ENCODE peak calls at places on chromosome 17, in ten cellular contexts. One of them, this sample, is unnamed. For H3K9me3, the result is how much of the 10 kb centered on the place peaks cover.

GRCh38 chr17:31417051-31417792 is 25.7 kb downstream of the RAB11FIP4 start:
- DNase-seq in upper lobe of left lung: no peak
- DNase-seq in SK-N-SH: no peak
- DNase-seq in tibial nerve: no peak
- DNase-seq in A549: no peak
- DNase-seq in sigmoid colon: no peak
- DNase-seq in ovary: no peak
- DNase-seq in stomach: no peak
- DNase-seq in H1: no peak
- DNase-seq in suprapubic skin: no peak
- DNase-seq in this sample: no peak

GRCh38 chr17:18117533-18117932 is 9.0 kb downstream of the MYO15A start:
- DNase-seq in upper lobe of left lung: no peak
- DNase-seq in SK-N-SH: no peak
- DNase-seq in tibial nerve: no peak
- DNase-seq in A549: no peak
- DNase-seq in sigmoid colon: no peak
- DNase-seq in ovary: no peak
- DNase-seq in stomach: no peak
- DNase-seq in H1: no peak
- DNase-seq in suprapubic skin: no peak
- DNase-seq in this sample: no peak

GRCh38 chr17:78122221-78122990 is 6.1 kb downstream of the TMC6 start:
- DNase-seq in upper lobe of left lung: no peak
- DNase-seq in SK-N-SH: no peak
- DNase-seq in tibial nerve: no peak
- DNase-seq in A549: no peak
- DNase-seq in sigmoid colon: no peak
- DNase-seq in ovary: no peak
- DNase-seq in stomach: no peak
- DNase-seq in H1: no peak
- DNase-seq in suprapubic skin: no peak
- DNase-seq in this sample: no peak

GRCh38 chr17:50689956-50690886 is 17.5 kb downstream of the ANKRD40 start:
- DNase-seq in upper lobe of left lung: no peak
- DNase-seq in SK-N-SH: peak
- DNase-seq in tibial nerve: no peak
- DNase-seq in A549: peak
- DNase-seq in sigmoid colon: no peak
- DNase-seq in ovary: no peak
- DNase-seq in stomach: no peak
- DNase-seq in H1: no peak
- DNase-seq in suprapubic skin: no peak
- DNase-seq in this sample: no peak

GRCh38 chr17:35243459-35244204 is 760 bp downstream of the SLFN5 start:
- DNase-seq in upper lobe of left lung: peak
- DNase-seq in SK-N-SH: peak
- DNase-seq in tibial nerve: peak
- DNase-seq in A549: peak
- DNase-seq in sigmoid colon: peak
- DNase-seq in ovary: peak
- DNase-seq in stomach: peak
- DNase-seq in H1: peak
- DNase-seq in suprapubic skin: no peak
- DNase-seq in this sample: peak

GRCh38 chr17:81287155-81287554 is 8.0 kb downstream of the SLC38A10 start:
- DNase-seq in upper lobe of left lung: no peak
- DNase-seq in SK-N-SH: no peak
- DNase-seq in tibial nerve: no peak
- DNase-seq in A549: no peak
- DNase-seq in sigmoid colon: no peak
- DNase-seq in ovary: no peak
- DNase-seq in stomach: no peak
- DNase-seq in H1: no peak
- DNase-seq in suprapubic skin: no peak
- DNase-seq in this sample: no peak

GRCh38 chr17:75640556-75641119 is 7.4 kb downstream of the SMIM5 start:
- DNase-seq in upper lobe of left lung: no peak
- DNase-seq in SK-N-SH: no peak
- DNase-seq in tibial nerve: no peak
- DNase-seq in A549: no peak
- DNase-seq in sigmoid colon: no peak
- DNase-seq in ovary: no peak
- DNase-seq in stomach: no peak
- DNase-seq in H1: no peak
- DNase-seq in suprapubic skin: no peak
- DNase-seq in this sample: no peak

GRCh38 chr17:32452281-32452680 is 8.0 kb downstream of the PSMD11 start:
- DNase-seq in upper lobe of left lung: no peak
- DNase-seq in SK-N-SH: no peak
- DNase-seq in tibial nerve: no peak
- DNase-seq in A549: no peak
- DNase-seq in sigmoid colon: no peak
- DNase-seq in ovary: no peak
- DNase-seq in stomach: no peak
- DNase-seq in H1: no peak
- DNase-seq in suprapubic skin: no peak
- DNase-seq in this sample: no peak

GRCh38 chr17:9241371-9241712 is 220.0 kb downstream of the NTN1 start:
- DNase-seq in upper lobe of left lung: no peak
- DNase-seq in SK-N-SH: peak
- DNase-seq in tibial nerve: no peak
- DNase-seq in A549: no peak
- DNase-seq in sigmoid colon: peak
- DNase-seq in ovary: peak
- DNase-seq in stomach: peak
- DNase-seq in H1: no peak
- DNase-seq in suprapubic skin: no peak
- DNase-seq in this sample: peak

GRCh38 chr17:40542562-40543411 is 22.5 kb downstream of the CCR7 start:
- DNase-seq in upper lobe of left lung: peak
- DNase-seq in SK-N-SH: peak
- DNase-seq in tibial nerve: peak
- DNase-seq in A549: peak
- DNase-seq in sigmoid colon: peak
- DNase-seq in ovary: peak
- DNase-seq in stomach: peak
- DNase-seq in H1: no peak
- DNase-seq in suprapubic skin: peak
- DNase-seq in this sample: peak

GRCh38 chr17:58184308-58184985 is 8.1 kb upstream of the EPX start:
- DNase-seq in upper lobe of left lung: no peak
- DNase-seq in SK-N-SH: peak
- DNase-seq in tibial nerve: no peak
- DNase-seq in A549: no peak
- DNase-seq in sigmoid colon: no peak
- DNase-seq in ovary: no peak
- DNase-seq in stomach: no peak
- DNase-seq in H1: no peak
- DNase-seq in suprapubic skin: no peak
- DNase-seq in this sample: no peak

GRCh38 chr17:4472281-4472680 is 26.4 kb upstream of the SPNS2 start:
- DNase-seq in upper lobe of left lung: no peak
- DNase-seq in SK-N-SH: no peak
- DNase-seq in tibial nerve: no peak
- DNase-seq in A549: no peak
- DNase-seq in sigmoid colon: no peak
- DNase-seq in ovary: no peak
- DNase-seq in stomach: no peak
- DNase-seq in H1: no peak
- DNase-seq in suprapubic skin: no peak
- DNase-seq in this sample: no peak

GRCh38 chr17:45230410-45230786 is 8.7 kb downstream of the FMNL1 start:
- DNase-seq in upper lobe of left lung: no peak
- DNase-seq in SK-N-SH: no peak
- DNase-seq in tibial nerve: no peak
- DNase-seq in A549: no peak
- DNase-seq in sigmoid colon: no peak
- DNase-seq in ovary: no peak
- DNase-seq in stomach: no peak
- DNase-seq in H1: no peak
- DNase-seq in suprapubic skin: no peak
- DNase-seq in this sample: no peak

GRCh38 chr17:74491645-74492044 is 25.2 kb downstream of the CD300A start:
- DNase-seq in upper lobe of left lung: peak
- DNase-seq in SK-N-SH: no peak
- DNase-seq in tibial nerve: no peak
- DNase-seq in A549: no peak
- DNase-seq in sigmoid colon: no peak
- DNase-seq in ovary: no peak
- DNase-seq in stomach: no peak
- DNase-seq in H1: no peak
- DNase-seq in suprapubic skin: peak
- DNase-seq in this sample: no peak

GRCh38 chr17:55314784-55315491 is 50.2 kb downstream of the HLF start:
- DNase-seq in upper lobe of left lung: no peak
- DNase-seq in SK-N-SH: no peak
- DNase-seq in tibial nerve: no peak
- DNase-seq in A549: no peak
- DNase-seq in sigmoid colon: no peak
- DNase-seq in ovary: no peak
- DNase-seq in stomach: no peak
- DNase-seq in H1: no peak
- DNase-seq in suprapubic skin: no peak
- DNase-seq in this sample: no peak

GRCh38 chr17:62631936-62632924 is 4.8 kb downstream of the MRC2 start:
- DNase-seq in upper lobe of left lung: no peak
- DNase-seq in SK-N-SH: peak
- DNase-seq in tibial nerve: no peak
- DNase-seq in A549: no peak
- DNase-seq in sigmoid colon: peak
- DNase-seq in ovary: no peak
- DNase-seq in stomach: no peak
- DNase-seq in H1: no peak
- DNase-seq in suprapubic skin: no peak
- DNase-seq in this sample: no peak
- H3K27ac ChIP-seq in upper lobe of left lung: peak
- H3K27ac ChIP-seq in SK-N-SH: peak
- H3K27ac ChIP-seq in tibial nerve: no peak
- H3K27ac ChIP-seq in A549: no peak
- H3K27ac ChIP-seq in sigmoid colon: no peak
- H3K27ac ChIP-seq in ovary: no peak
- H3K27ac ChIP-seq in stomach: no peak
- H3K27ac ChIP-seq in H1: peak
- H3K27ac ChIP-seq in suprapubic skin: no peak
- H3K27ac ChIP-seq in this sample: no peak

DNA sequence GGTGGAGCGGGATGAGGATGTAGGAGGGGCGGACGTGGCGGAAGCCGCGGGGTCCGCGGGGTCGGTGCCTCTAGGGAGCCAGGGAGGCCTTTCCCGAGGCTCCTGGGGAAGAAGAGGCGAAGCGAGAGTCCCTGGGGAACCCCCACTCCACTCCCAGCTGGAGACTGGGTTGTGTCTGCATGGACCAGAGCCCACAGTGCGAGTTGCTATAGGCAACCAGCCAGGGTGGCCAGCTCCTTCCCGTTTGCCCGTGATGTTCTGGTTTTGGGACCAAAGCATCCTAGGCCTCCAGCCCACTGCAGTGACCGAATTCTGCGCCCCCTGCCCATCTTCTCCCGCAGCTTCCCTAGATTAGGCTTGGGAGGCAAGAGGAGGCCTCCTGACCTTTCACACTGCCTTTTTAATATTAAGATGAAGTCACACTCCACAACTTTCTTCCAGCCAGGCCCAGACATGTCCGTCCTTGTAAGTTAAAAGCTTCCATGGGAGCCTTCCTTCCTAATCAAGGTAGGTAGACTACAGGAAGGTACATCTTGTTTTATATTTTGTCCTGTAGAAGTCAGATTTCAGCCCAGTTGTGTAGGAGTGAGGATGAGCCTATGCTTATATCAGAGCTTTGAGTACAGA is 469 bp downstream of the AMZ2 start:
- DNase-seq in upper lobe of left lung: peak
- DNase-seq in SK-N-SH: no peak
- DNase-seq in tibial nerve: peak
- DNase-seq in A549: no peak
- DNase-seq in sigmoid colon: peak
- DNase-seq in ovary: no peak
- DNase-seq in stomach: peak
- DNase-seq in H1: no peak
- DNase-seq in suprapubic skin: no peak
- DNase-seq in this sample: peak
- TF ChIP-seq EP300 in upper lobe of left lung: no peak
- TF ChIP-seq EP300 in SK-N-SH: no peak
- TF ChIP-seq EP300 in tibial nerve: no peak
- TF ChIP-seq EP300 in A549: no peak
- TF ChIP-seq EP300 in sigmoid colon: no peak
- TF ChIP-seq EP300 in ovary: no peak
- TF ChIP-seq EP300 in stomach: no peak
- TF ChIP-seq EP300 in H1: no peak
- TF ChIP-seq EP300 in suprapubic skin: no peak
- TF ChIP-seq EP300 in this sample: no peak

DNA sequence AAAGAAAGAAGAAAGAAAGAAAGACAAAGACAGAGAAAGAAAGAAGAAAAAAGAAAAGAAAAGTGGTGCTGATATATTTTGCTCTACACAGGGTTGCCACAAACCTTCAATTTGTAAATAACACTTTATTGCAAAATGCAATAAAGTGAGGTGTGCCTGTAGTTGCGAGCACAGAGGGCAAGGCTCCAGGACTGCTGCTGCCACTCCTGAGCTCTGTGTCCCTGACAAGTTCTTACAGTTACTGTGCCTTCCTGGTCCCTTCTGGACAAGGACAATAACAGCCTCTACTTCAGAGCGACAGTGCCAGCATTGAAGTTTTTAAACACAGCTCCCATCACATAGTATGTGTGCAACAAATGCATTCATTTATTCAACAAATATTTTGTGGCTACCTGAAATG is 148.1 kb downstream of the AXIN2 start:
- DNase-seq in upper lobe of left lung: no peak
- DNase-seq in SK-N-SH: no peak
- DNase-seq in tibial nerve: no peak
- DNase-seq in A549: no peak
- DNase-seq in sigmoid colon: no peak
- DNase-seq in ovary: no peak
- DNase-seq in stomach: no peak
- DNase-seq in H1: no peak
- DNase-seq in suprapubic skin: no peak
- DNase-seq in this sample: peak
- H3K9me3 ChIP-seq in upper lobe of left lung: under half
- H3K9me3 ChIP-seq in SK-N-SH: under half
- H3K9me3 ChIP-seq in tibial nerve: under half
- H3K9me3 ChIP-seq in A549: under half
- H3K9me3 ChIP-seq in sigmoid colon: under half
- H3K9me3 ChIP-seq in ovary: under half
- H3K9me3 ChIP-seq in stomach: under half
- H3K9me3 ChIP-seq in H1: under half
- H3K9me3 ChIP-seq in suprapubic skin: under half
- H3K9me3 ChIP-seq in this sample: under half

DNA sequence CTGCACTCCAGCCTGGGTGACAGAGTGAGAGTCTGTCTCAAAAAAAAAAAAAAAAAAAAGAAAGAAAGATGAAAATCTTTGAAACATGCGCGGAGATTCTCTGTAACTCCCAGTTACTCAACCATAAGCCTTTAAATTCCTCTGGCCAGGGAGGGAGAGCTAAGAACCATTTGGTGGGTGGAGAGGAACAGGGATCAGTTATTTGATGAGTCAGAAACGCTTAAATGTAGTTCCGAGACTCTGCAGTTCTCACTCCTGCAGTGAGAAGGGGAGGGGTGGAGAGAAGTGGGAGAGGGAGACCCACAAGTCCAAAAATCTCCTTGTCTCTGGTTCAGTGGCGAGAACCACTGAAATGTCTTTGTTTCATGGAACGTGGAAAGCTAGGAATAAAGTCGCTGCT is 266.7 kb downstream of the SOX9 start:
- DNase-seq in upper lobe of left lung: no peak
- DNase-seq in SK-N-SH: no peak
- DNase-seq in tibial nerve: no peak
- DNase-seq in A549: peak
- DNase-seq in sigmoid colon: no peak
- DNase-seq in ovary: no peak
- DNase-seq in stomach: no peak
- DNase-seq in H1: no peak
- DNase-seq in suprapubic skin: no peak
- DNase-seq in this sample: no peak
- H3K27ac ChIP-seq in upper lobe of left lung: no peak
- H3K27ac ChIP-seq in SK-N-SH: no peak
- H3K27ac ChIP-seq in tibial nerve: no peak
- H3K27ac ChIP-seq in A549: peak
- H3K27ac ChIP-seq in sigmoid colon: no peak
- H3K27ac ChIP-seq in ovary: no peak
- H3K27ac ChIP-seq in stomach: no peak
- H3K27ac ChIP-seq in H1: no peak
- H3K27ac ChIP-seq in suprapubic skin: no peak
- H3K27ac ChIP-seq in this sample: no peak